ENCODE peak calls at places on chromosomes 1 and 21, in ten cellular contexts. One of them, this sample, is unnamed.

GRCh38 chr1:204723131-204723787 is 37.7 kb upstream of the LRRN2 start:
- DNase-seq in GM12864: no peak
- DNase-seq in cardiac muscle cell: no peak
- DNase-seq in right lobe of liver: no peak
- DNase-seq in upper lobe of right lung: no peak
- DNase-seq in CD8-positive, alpha-beta memory T cell: no peak
- DNase-seq in psoas muscle: no peak
- DNase-seq in body of pancreas: no peak
- DNase-seq in epithelial cell of proximal tubule: no peak
- DNase-seq in sigmoid colon: peak
- DNase-seq in this sample: no peak

GRCh38 chr1:94883688-94884087 is 43.2 kb downstream of the CNN3 start:
- DNase-seq in body of pancreas: no peak
- DNase-seq in GM12864: no peak
- DNase-seq in right lobe of liver: no peak
- DNase-seq in upper lobe of right lung: no peak
- DNase-seq in psoas muscle: no peak
- DNase-seq in sigmoid colon: no peak
- DNase-seq in cardiac muscle cell: peak
- DNase-seq in epithelial cell of proximal tubule: no peak
- DNase-seq in CD8-positive, alpha-beta memory T cell: peak
- DNase-seq in this sample: peak

GRCh38 chr1:199794105-199794863 is 233.2 kb upstream of the NR5A2 start:
- DNase-seq in epithelial cell of proximal tubule: no peak
- DNase-seq in CD8-positive, alpha-beta memory T cell: no peak
- DNase-seq in right lobe of liver: no peak
- DNase-seq in GM12864: no peak
- DNase-seq in cardiac muscle cell: peak
- DNase-seq in sigmoid colon: no peak
- DNase-seq in body of pancreas: peak
- DNase-seq in upper lobe of right lung: no peak
- DNase-seq in psoas muscle: no peak
- DNase-seq in this sample: peak

GRCh38 chr1:35047188-35047858 is 15.6 kb upstream of the ZMYM6 start:
- DNase-seq in epithelial cell of proximal tubule: peak
- DNase-seq in cardiac muscle cell: peak
- DNase-seq in psoas muscle: no peak
- DNase-seq in GM12864: no peak
- DNase-seq in sigmoid colon: no peak
- DNase-seq in body of pancreas: peak
- DNase-seq in upper lobe of right lung: no peak
- DNase-seq in CD8-positive, alpha-beta memory T cell: no peak
- DNase-seq in right lobe of liver: no peak
- DNase-seq in this sample: peak

GRCh38 chr1:154941332-154941995 is 4.9 kb upstream of the PMVK start:
- DNase-seq in right lobe of liver: no peak
- DNase-seq in psoas muscle: no peak
- DNase-seq in sigmoid colon: no peak
- DNase-seq in body of pancreas: peak
- DNase-seq in GM12864: no peak
- DNase-seq in cardiac muscle cell: no peak
- DNase-seq in upper lobe of right lung: no peak
- DNase-seq in CD8-positive, alpha-beta memory T cell: no peak
- DNase-seq in epithelial cell of proximal tubule: no peak
- DNase-seq in this sample: no peak

GRCh38 chr21:43734830-43735229 is 15.9 kb downstream of the PDXK start:
- DNase-seq in body of pancreas: no peak
- DNase-seq in sigmoid colon: peak
- DNase-seq in right lobe of liver: no peak
- DNase-seq in epithelial cell of proximal tubule: no peak
- DNase-seq in psoas muscle: peak
- DNase-seq in GM12864: no peak
- DNase-seq in cardiac muscle cell: peak
- DNase-seq in CD8-positive, alpha-beta memory T cell: peak
- DNase-seq in upper lobe of right lung: peak
- DNase-seq in this sample: peak

GRCh38 chr1:7117599-7118281 is 332.5 kb downstream of the CAMTA1 start:
- DNase-seq in cardiac muscle cell: peak
- DNase-seq in psoas muscle: peak
- DNase-seq in sigmoid colon: no peak
- DNase-seq in upper lobe of right lung: no peak
- DNase-seq in body of pancreas: peak
- DNase-seq in GM12864: no peak
- DNase-seq in CD8-positive, alpha-beta memory T cell: no peak
- DNase-seq in epithelial cell of proximal tubule: peak
- DNase-seq in right lobe of liver: no peak
- DNase-seq in this sample: peak

GRCh38 chr1:243841507-243841906 is 8.5 kb downstream of the AKT3 start:
- DNase-seq in CD8-positive, alpha-beta memory T cell: no peak
- DNase-seq in body of pancreas: no peak
- DNase-seq in cardiac muscle cell: peak
- DNase-seq in right lobe of liver: no peak
- DNase-seq in upper lobe of right lung: no peak
- DNase-seq in sigmoid colon: no peak
- DNase-seq in psoas muscle: no peak
- DNase-seq in GM12864: no peak
- DNase-seq in epithelial cell of proximal tubule: no peak
- DNase-seq in this sample: no peak

GRCh38 chr1:97553975-97554374 is 366.9 kb downstream of the DPYD start:
- DNase-seq in CD8-positive, alpha-beta memory T cell: no peak
- DNase-seq in GM12864: no peak
- DNase-seq in body of pancreas: no peak
- DNase-seq in right lobe of liver: no peak
- DNase-seq in upper lobe of right lung: no peak
- DNase-seq in sigmoid colon: no peak
- DNase-seq in cardiac muscle cell: no peak
- DNase-seq in psoas muscle: no peak
- DNase-seq in epithelial cell of proximal tubule: no peak
- DNase-seq in this sample: no peak

GRCh38 chr1:155013632-155014031 is 11.0 kb downstream of the ZBTB7B start:
- DNase-seq in CD8-positive, alpha-beta memory T cell: no peak
- DNase-seq in sigmoid colon: no peak
- DNase-seq in GM12864: no peak
- DNase-seq in psoas muscle: no peak
- DNase-seq in right lobe of liver: no peak
- DNase-seq in upper lobe of right lung: no peak
- DNase-seq in epithelial cell of proximal tubule: no peak
- DNase-seq in cardiac muscle cell: no peak
- DNase-seq in body of pancreas: no peak
- DNase-seq in this sample: no peak

GRCh38 chr1:87810166-87810565 is 481.5 kb downstream of the LMO4 start:
- DNase-seq in CD8-positive, alpha-beta memory T cell: no peak
- DNase-seq in right lobe of liver: no peak
- DNase-seq in body of pancreas: no peak
- DNase-seq in upper lobe of right lung: no peak
- DNase-seq in cardiac muscle cell: no peak
- DNase-seq in epithelial cell of proximal tubule: no peak
- DNase-seq in GM12864: no peak
- DNase-seq in psoas muscle: no peak
- DNase-seq in sigmoid colon: no peak
- DNase-seq in this sample: no peak
- H3K4me3 ChIP-seq in CD8-positive, alpha-beta memory T cell: no peak
- H3K4me3 ChIP-seq in right lobe of liver: no peak
- H3K4me3 ChIP-seq in body of pancreas: no peak
- H3K4me3 ChIP-seq in upper lobe of right lung: no peak
- H3K4me3 ChIP-seq in cardiac muscle cell: no peak
- H3K4me3 ChIP-seq in epithelial cell of proximal tubule: no peak
- H3K4me3 ChIP-seq in GM12864: no peak
- H3K4me3 ChIP-seq in psoas muscle: no peak
- H3K4me3 ChIP-seq in sigmoid colon: no peak
- H3K4me3 ChIP-seq in this sample: no peak

GRCh38 chr1:36088577-36089392 is at the start of gene ADPRS:
- DNase-seq in right lobe of liver: peak
- DNase-seq in psoas muscle: peak
- DNase-seq in CD8-positive, alpha-beta memory T cell: peak
- DNase-seq in sigmoid colon: peak
- DNase-seq in cardiac muscle cell: peak
- DNase-seq in GM12864: peak
- DNase-seq in epithelial cell of proximal tubule: no peak
- DNase-seq in body of pancreas: peak
- DNase-seq in upper lobe of right lung: peak
- DNase-seq in this sample: peak
- H3K4me3 ChIP-seq in right lobe of liver: peak
- H3K4me3 ChIP-seq in psoas muscle: peak
- H3K4me3 ChIP-seq in CD8-positive, alpha-beta memory T cell: peak
- H3K4me3 ChIP-seq in sigmoid colon: peak
- H3K4me3 ChIP-seq in cardiac muscle cell: peak
- H3K4me3 ChIP-seq in GM12864: peak
- H3K4me3 ChIP-seq in epithelial cell of proximal tubule: peak
- H3K4me3 ChIP-seq in body of pancreas: peak
- H3K4me3 ChIP-seq in upper lobe of right lung: peak
- H3K4me3 ChIP-seq in this sample: peak

DNA sequence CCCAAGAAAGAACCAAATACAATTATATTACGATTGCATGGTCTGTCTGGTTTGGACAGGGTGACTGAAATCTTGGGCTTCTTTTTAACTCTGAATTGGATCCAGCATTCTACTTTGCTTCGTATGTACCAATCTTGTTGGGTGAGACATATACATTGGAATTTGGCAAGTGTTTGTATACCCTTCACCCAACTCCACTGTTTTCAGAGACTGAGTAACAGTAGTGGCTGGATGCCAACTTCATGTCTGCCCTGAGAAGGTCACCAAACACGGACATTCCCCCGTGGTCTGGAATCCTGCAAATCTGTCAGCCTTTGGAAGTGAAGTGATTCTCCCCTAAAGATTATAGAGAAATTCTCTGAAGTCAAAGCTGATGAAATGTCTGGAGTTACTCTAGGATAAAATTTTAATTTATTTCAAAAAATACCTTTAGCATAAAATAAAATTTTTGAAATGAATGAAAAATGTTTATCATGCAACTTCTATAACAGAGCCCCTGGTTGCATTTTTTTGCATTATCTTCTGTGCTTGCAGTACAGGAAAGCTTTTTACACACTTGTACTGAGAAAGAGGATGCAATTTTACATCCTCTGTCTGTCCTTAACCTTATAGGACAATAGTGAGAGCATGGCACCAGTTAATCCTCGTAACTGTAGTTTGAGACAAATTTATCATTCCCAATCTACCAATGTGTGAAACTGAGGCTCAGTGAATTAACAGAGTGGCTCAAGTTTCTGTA is 201.8 kb downstream of the DISC1 start:
- DNase-seq in body of pancreas: peak
- DNase-seq in CD8-positive, alpha-beta memory T cell: no peak
- DNase-seq in cardiac muscle cell: peak
- DNase-seq in psoas muscle: no peak
- DNase-seq in upper lobe of right lung: no peak
- DNase-seq in GM12864: no peak
- DNase-seq in sigmoid colon: no peak
- DNase-seq in epithelial cell of proximal tubule: peak
- DNase-seq in right lobe of liver: no peak
- DNase-seq in this sample: peak
- H3K4me3 ChIP-seq in body of pancreas: no peak
- H3K4me3 ChIP-seq in CD8-positive, alpha-beta memory T cell: no peak
- H3K4me3 ChIP-seq in cardiac muscle cell: no peak
- H3K4me3 ChIP-seq in psoas muscle: no peak
- H3K4me3 ChIP-seq in upper lobe of right lung: no peak
- H3K4me3 ChIP-seq in GM12864: no peak
- H3K4me3 ChIP-seq in sigmoid colon: no peak
- H3K4me3 ChIP-seq in epithelial cell of proximal tubule: no peak
- H3K4me3 ChIP-seq in right lobe of liver: no peak
- H3K4me3 ChIP-seq in this sample: no peak

GRCh38 chr1:44673675-44674112 is 587 bp downstream of the TMEM53 start:
- DNase-seq in GM12864: no peak
- DNase-seq in cardiac muscle cell: no peak
- DNase-seq in right lobe of liver: no peak
- DNase-seq in sigmoid colon: no peak
- DNase-seq in upper lobe of right lung: no peak
- DNase-seq in epithelial cell of proximal tubule: no peak
- DNase-seq in CD8-positive, alpha-beta memory T cell: no peak
- DNase-seq in body of pancreas: no peak
- DNase-seq in psoas muscle: no peak
- DNase-seq in this sample: no peak

GRCh38 chr1:44674113-44675000 is at the start of the genes ARMH1 and TMEM53:
- DNase-seq in cardiac muscle cell: peak
- DNase-seq in GM12864: peak
- DNase-seq in right lobe of liver: peak
- DNase-seq in sigmoid colon: peak
- DNase-seq in epithelial cell of proximal tubule: peak
- DNase-seq in upper lobe of right lung: peak
- DNase-seq in body of pancreas: peak
- DNase-seq in CD8-positive, alpha-beta memory T cell: peak
- DNase-seq in psoas muscle: peak
- DNase-seq in this sample: peak

GRCh38 chr1:44677201-44677520 is 2.6 kb downstream of the ARMH1 start:
- DNase-seq in CD8-positive, alpha-beta memory T cell: no peak
- DNase-seq in upper lobe of right lung: peak
- DNase-seq in right lobe of liver: no peak
- DNase-seq in cardiac muscle cell: peak
- DNase-seq in epithelial cell of proximal tubule: no peak
- DNase-seq in psoas muscle: no peak
- DNase-seq in body of pancreas: peak
- DNase-seq in GM12864: peak
- DNase-seq in sigmoid colon: no peak
- DNase-seq in this sample: peak

GRCh38 chr1:44676484-44677200 is 2.1 kb downstream of the ARMH1 start:
- DNase-seq in CD8-positive, alpha-beta memory T cell: no peak
- DNase-seq in sigmoid colon: no peak
- DNase-seq in body of pancreas: peak
- DNase-seq in epithelial cell of proximal tubule: no peak
- DNase-seq in psoas muscle: no peak
- DNase-seq in GM12864: peak
- DNase-seq in cardiac muscle cell: peak
- DNase-seq in right lobe of liver: no peak
- DNase-seq in upper lobe of right lung: no peak
- DNase-seq in this sample: peak

GRCh38 chr1:44675186-44675585 is 672 bp downstream of the ARMH1 start:
- DNase-seq in cardiac muscle cell: no peak
- DNase-seq in right lobe of liver: no peak
- DNase-seq in body of pancreas: no peak
- DNase-seq in upper lobe of right lung: peak
- DNase-seq in epithelial cell of proximal tubule: no peak
- DNase-seq in CD8-positive, alpha-beta memory T cell: no peak
- DNase-seq in psoas muscle: no peak
- DNase-seq in sigmoid colon: no peak
- DNase-seq in GM12864: no peak
- DNase-seq in this sample: no peak
- H3K4me3 ChIP-seq in cardiac muscle cell: peak
- H3K4me3 ChIP-seq in right lobe of liver: peak
- H3K4me3 ChIP-seq in body of pancreas: no peak
- H3K4me3 ChIP-seq in upper lobe of right lung: peak
- H3K4me3 ChIP-seq in epithelial cell of proximal tubule: peak
- H3K4me3 ChIP-seq in CD8-positive, alpha-beta memory T cell: peak
- H3K4me3 ChIP-seq in psoas muscle: peak
- H3K4me3 ChIP-seq in sigmoid colon: peak
- H3K4me3 ChIP-seq in GM12864: peak
- H3K4me3 ChIP-seq in this sample: peak

GRCh38 chr1:185556551-185556950 is 177.6 kb upstream of the HMCN1 start:
- DNase-seq in right lobe of liver: no peak
- DNase-seq in GM12864: no peak
- DNase-seq in body of pancreas: no peak
- DNase-seq in epithelial cell of proximal tubule: no peak
- DNase-seq in psoas muscle: no peak
- DNase-seq in sigmoid colon: no peak
- DNase-seq in cardiac muscle cell: no peak
- DNase-seq in upper lobe of right lung: no peak
- DNase-seq in CD8-positive, alpha-beta memory T cell: no peak
- DNase-seq in this sample: no peak
- H3K4me3 ChIP-seq in right lobe of liver: no peak
- H3K4me3 ChIP-seq in GM12864: no peak
- H3K4me3 ChIP-seq in body of pancreas: no peak
- H3K4me3 ChIP-seq in epithelial cell of proximal tubule: no peak
- H3K4me3 ChIP-seq in psoas muscle: no peak
- H3K4me3 ChIP-seq in sigmoid colon: no peak
- H3K4me3 ChIP-seq in cardiac muscle cell: no peak
- H3K4me3 ChIP-seq in upper lobe of right lung: no peak
- H3K4me3 ChIP-seq in CD8-positive, alpha-beta memory T cell: no peak
- H3K4me3 ChIP-seq in this sample: no peak